ENCODE peak calls at places on chromosome 1, in eight cellular contexts. H is activated T-helper 1 cell treated with anti-CD3 and anti-CD28 coated beads, Interleukin-2, amount 50 U/mL, for 16 hours; M is NCI-H2171; V is stimulated activated CD8-positive, alpha-beta memory T cell treated with anti-CD3 and anti-CD28 coated beads, Interleukin-15, amount 100 ng/mL, for 1 hour; T is HFFc6; S is NCI-H1048; K is Caki2; R is cardiac muscle cell. A is an unnamed sample.

GRCh38 chr1:15848143-15848928 is 829 bp downstream of the SPEN start:
- DNase-seq in H (peak; percentile 31), M (peak; percentile 25), V (peak; percentile 14), T (no peak), S (no peak), K (no peak), R (peak; percentile 61), A (peak; percentile 23)

GRCh38 chr1:222792744-222793143 is 22.1 kb upstream of the DISP1 start:
- DNase-seq in H (no peak), M (no peak), V (no peak), T (peak; percentile 28), S (no peak), K (no peak), R (peak; percentile 43), A (no peak)

GRCh38 chr1:28512058-28512611 is 6.3 kb downstream of the RCC1 start:
- DNase-seq in H (no peak), M (no peak), V (no peak), T (peak; percentile 39), S (no peak), K (peak; percentile 31), R (no peak), A (peak; percentile 34)

GRCh38 chr1:40383095-40383487 is 9.6 kb downstream of the SMAP2 start:
- DNase-seq in H (no peak), M (no peak), V (no peak), T (no peak), S (no peak), K (no peak), R (peak; percentile 54), A (no peak)

GRCh38 chr1:109763646-109764415 is at the start of gene EPS8L3:
- DNase-seq in H (no peak), M (no peak), V (no peak), T (no peak), S (no peak), K (no peak), R (no peak), A (no peak)

GRCh38 chr1:226711976-226712778 is 26.9 kb downstream of the ITPKB start:
- DNase-seq in H (no peak), M (no peak), V (no peak), T (no peak), S (no peak), K (no peak), R (no peak), A (no peak)

GRCh38 chr1:158045639-158046038 is 52.2 kb downstream of the KIRREL1 start:
- DNase-seq in H (no peak), M (no peak), V (no peak), T (peak; percentile 79), S (no peak), K (peak; percentile 82), R (no peak), A (no peak)

GRCh38 chr1:199914546-199914945 is 113.0 kb upstream of the NR5A2 start:
- DNase-seq in H (no peak), M (no peak), V (no peak), T (no peak), S (peak; percentile 90), K (no peak), R (no peak), A (no peak)

GRCh38 chr1:153563339-153563952 is 2.2 kb downstream of the S100A2 start:
- DNase-seq in H (no peak), M (no peak), V (no peak), T (no peak), S (no peak), K (no peak), R (no peak), A (no peak)

GRCh38 chr1:46215504-46215903 is 12.4 kb downstream of the LURAP1 start:
- DNase-seq in H (no peak), M (no peak), V (no peak), T (no peak), S (no peak), K (no peak), R (no peak), A (no peak)

GRCh38 chr1:29893036-29893723 is 656.9 kb downstream of the PTPRU start:
- DNase-seq in H (no peak), M (no peak), V (no peak), T (no peak), S (no peak), K (peak; percentile 1), R (no peak), A (no peak)

A was measured in trophoblast cell.